ENCODE peak calls at places on chromosomes 6 and 20, in four cellular contexts. S, H, W and O are unnamed samples.
A peak's percentile ranks its signal among the peaks of the same experiment; 100 is the strongest.

GRCh38 chr20:62631336-62632317 is 10.7 kb upstream of the SLCO4A1 start:
- DNase-seq in S (no peak), H (no peak), W (no peak), O (no peak)

GRCh38 chr6:85362652-85363310 is 87.1 kb upstream of the NT5E start:
- DNase-seq in S (no peak), H (no peak), W (no peak), O (no peak)

GRCh38 chr20:53865905-53866786 is 204.2 kb downstream of the BCAS1 start:
- DNase-seq in S (no peak), H (peak; percentile 99), W (peak; percentile 72), O (no peak)

GRCh38 chr6:88730602-88731001 is 232.8 kb downstream of the RNGTT start:
- DNase-seq in S (no peak), H (peak; percentile 65), W (no peak), O (no peak)

GRCh38 chr6:116355796-116356195 is 15.0 kb upstream of the DSE start:
- DNase-seq in S (no peak), H (no peak), W (no peak), O (no peak)

GRCh38 chr6:2733324-2733723 is 17.4 kb downstream of the MYLK4 start:
- DNase-seq in S (no peak), H (no peak), W (no peak), O (no peak)

GRCh38 chr6:31906122-31906521 is 4.2 kb upstream of the ZBTB12 start:
- DNase-seq in S (no peak), H (no peak), W (no peak), O (no peak)

GRCh38 chr20:42959996-42960395 is 229.7 kb downstream of the PTPRT start:
- DNase-seq in S (no peak), H (no peak), W (no peak), O (no peak)

GRCh38 chr6:168616807-168617756 is 176.1 kb downstream of the SMOC2 start:
- DNase-seq in S (no peak), H (no peak), W (no peak), O (no peak)

GRCh38 chr6:26270903-26271639 is 93.9 kb upstream of the BTN3A2 start:
- DNase-seq in S (peak; percentile 55), H (peak; percentile 80), W (peak; percentile 59), O (peak; percentile 78)

GRCh38 chr20:61885759-61886715 is 179.6 kb downstream of the TAF4 start:
- DNase-seq in S (no peak), H (no peak), W (no peak), O (no peak)

GRCh38 chr6:15870354-15871043 is 207.7 kb upstream of the DTNBP1 start:
- DNase-seq in S (no peak), H (no peak), W (no peak), O (no peak)